ENCODE peak calls at places on chromosome 6, in ten cellular contexts. One of them, this sample, is unnamed.

GRCh38 chr6:166330612-166331011 is 11.7 kb downstream of the SFT2D1 start:
- DNase-seq in B cell: no peak
- DNase-seq in naive thymus-derived CD8-positive, alpha-beta T cell: no peak
- DNase-seq in NCI-H2029: no peak
- DNase-seq in tibial artery: no peak
- DNase-seq in 8988T: no peak
- DNase-seq in fibroblast of lung: peak; percentile 26
- DNase-seq in dorsolateral prefrontal cortex: peak; percentile 83
- DNase-seq in lower leg skin: peak; percentile 84
- DNase-seq in activated CD4-positive, CD25-positive, alpha-beta regulatory T cell treated with anti-CD3 and anti-CD28 coated beads, Interleukin-2, amount 50 U/mL, for 72 hours: no peak
- DNase-seq in this sample: no peak

GRCh38 chr6:346389-347030 is 45.0 kb upstream of the IRF4 start:
- DNase-seq in B cell: no peak
- DNase-seq in naive thymus-derived CD8-positive, alpha-beta T cell: no peak
- DNase-seq in NCI-H2029: no peak
- DNase-seq in tibial artery: no peak
- DNase-seq in 8988T: no peak
- DNase-seq in fibroblast of lung: peak; percentile 79
- DNase-seq in dorsolateral prefrontal cortex: no peak
- DNase-seq in lower leg skin: no peak
- DNase-seq in activated CD4-positive, CD25-positive, alpha-beta regulatory T cell treated with anti-CD3 and anti-CD28 coated beads, Interleukin-2, amount 50 U/mL, for 72 hours: no peak
- DNase-seq in this sample: no peak

GRCh38 chr6:143961868-143962643 is 46.0 kb downstream of the PLAGL1 start:
- DNase-seq in B cell: no peak
- DNase-seq in naive thymus-derived CD8-positive, alpha-beta T cell: no peak
- DNase-seq in NCI-H2029: no peak
- DNase-seq in tibial artery: no peak
- DNase-seq in 8988T: no peak
- DNase-seq in fibroblast of lung: no peak
- DNase-seq in dorsolateral prefrontal cortex: no peak
- DNase-seq in lower leg skin: no peak
- DNase-seq in activated CD4-positive, CD25-positive, alpha-beta regulatory T cell treated with anti-CD3 and anti-CD28 coated beads, Interleukin-2, amount 50 U/mL, for 72 hours: no peak
- DNase-seq in this sample: no peak

GRCh38 chr6:49025273-49026240 is 437.5 kb downstream of the MMUT start:
- DNase-seq in B cell: no peak
- DNase-seq in naive thymus-derived CD8-positive, alpha-beta T cell: no peak
- DNase-seq in NCI-H2029: no peak
- DNase-seq in tibial artery: no peak
- DNase-seq in 8988T: no peak
- DNase-seq in fibroblast of lung: no peak
- DNase-seq in dorsolateral prefrontal cortex: no peak
- DNase-seq in lower leg skin: peak; percentile 76
- DNase-seq in activated CD4-positive, CD25-positive, alpha-beta regulatory T cell treated with anti-CD3 and anti-CD28 coated beads, Interleukin-2, amount 50 U/mL, for 72 hours: no peak
- DNase-seq in this sample: no peak

GRCh38 chr6:28811873-28812272 is 111.9 kb downstream of the TRIM27 start:
- DNase-seq in B cell: no peak
- DNase-seq in naive thymus-derived CD8-positive, alpha-beta T cell: no peak
- DNase-seq in NCI-H2029: no peak
- DNase-seq in tibial artery: no peak
- DNase-seq in 8988T: peak; percentile 37
- DNase-seq in fibroblast of lung: peak; percentile 8
- DNase-seq in dorsolateral prefrontal cortex: no peak
- DNase-seq in lower leg skin: no peak
- DNase-seq in activated CD4-positive, CD25-positive, alpha-beta regulatory T cell treated with anti-CD3 and anti-CD28 coated beads, Interleukin-2, amount 50 U/mL, for 72 hours: no peak
- DNase-seq in this sample: no peak

GRCh38 chr6:100078509-100078908 is 84.5 kb upstream of the MCHR2 start:
- DNase-seq in B cell: no peak
- DNase-seq in naive thymus-derived CD8-positive, alpha-beta T cell: no peak
- DNase-seq in NCI-H2029: no peak
- DNase-seq in tibial artery: no peak
- DNase-seq in 8988T: no peak
- DNase-seq in fibroblast of lung: peak; percentile 46
- DNase-seq in dorsolateral prefrontal cortex: no peak
- DNase-seq in lower leg skin: no peak
- DNase-seq in activated CD4-positive, CD25-positive, alpha-beta regulatory T cell treated with anti-CD3 and anti-CD28 coated beads, Interleukin-2, amount 50 U/mL, for 72 hours: no peak
- DNase-seq in this sample: no peak

GRCh38 chr6:64224819-64225218 is 589.2 kb downstream of the PHF3 start:
- DNase-seq in B cell: no peak
- DNase-seq in naive thymus-derived CD8-positive, alpha-beta T cell: no peak
- DNase-seq in NCI-H2029: no peak
- DNase-seq in tibial artery: no peak
- DNase-seq in 8988T: no peak
- DNase-seq in fibroblast of lung: no peak
- DNase-seq in dorsolateral prefrontal cortex: no peak
- DNase-seq in lower leg skin: no peak
- DNase-seq in activated CD4-positive, CD25-positive, alpha-beta regulatory T cell treated with anti-CD3 and anti-CD28 coated beads, Interleukin-2, amount 50 U/mL, for 72 hours: no peak
- DNase-seq in this sample: no peak

GRCh38 chr6:40907198-40907701 is 131.8 kb downstream of the UNC5CL start:
- DNase-seq in B cell: no peak
- DNase-seq in naive thymus-derived CD8-positive, alpha-beta T cell: no peak
- DNase-seq in NCI-H2029: peak; percentile 93
- DNase-seq in tibial artery: no peak
- DNase-seq in 8988T: no peak
- DNase-seq in fibroblast of lung: peak; percentile 62
- DNase-seq in dorsolateral prefrontal cortex: no peak
- DNase-seq in lower leg skin: peak; percentile 84
- DNase-seq in activated CD4-positive, CD25-positive, alpha-beta regulatory T cell treated with anti-CD3 and anti-CD28 coated beads, Interleukin-2, amount 50 U/mL, for 72 hours: no peak
- DNase-seq in this sample: no peak

GRCh38 chr6:142184332-142184731 is 37.3 kb downstream of the VTA1 start:
- DNase-seq in B cell: no peak
- DNase-seq in naive thymus-derived CD8-positive, alpha-beta T cell: no peak
- DNase-seq in NCI-H2029: no peak
- DNase-seq in tibial artery: no peak
- DNase-seq in 8988T: no peak
- DNase-seq in fibroblast of lung: no peak
- DNase-seq in dorsolateral prefrontal cortex: no peak
- DNase-seq in lower leg skin: no peak
- DNase-seq in activated CD4-positive, CD25-positive, alpha-beta regulatory T cell treated with anti-CD3 and anti-CD28 coated beads, Interleukin-2, amount 50 U/mL, for 72 hours: no peak
- DNase-seq in this sample: no peak

GRCh38 chr6:111423960-111424846 is 58.8 kb downstream of the REV3L start:
- DNase-seq in B cell: no peak
- DNase-seq in naive thymus-derived CD8-positive, alpha-beta T cell: no peak
- DNase-seq in NCI-H2029: peak; percentile 81
- DNase-seq in tibial artery: no peak
- DNase-seq in 8988T: no peak
- DNase-seq in fibroblast of lung: peak; percentile 62
- DNase-seq in dorsolateral prefrontal cortex: peak; percentile 74
- DNase-seq in lower leg skin: no peak
- DNase-seq in activated CD4-positive, CD25-positive, alpha-beta regulatory T cell treated with anti-CD3 and anti-CD28 coated beads, Interleukin-2, amount 50 U/mL, for 72 hours: no peak
- DNase-seq in this sample: no peak

GRCh38 chr6:142943746-142944125 is 1.2 kb downstream of the HIVEP2 start:
- DNase-seq in B cell: peak; percentile 61
- DNase-seq in naive thymus-derived CD8-positive, alpha-beta T cell: peak; percentile 46
- DNase-seq in NCI-H2029: no peak
- DNase-seq in tibial artery: peak; percentile 21
- DNase-seq in 8988T: no peak
- DNase-seq in fibroblast of lung: peak; percentile 43
- DNase-seq in dorsolateral prefrontal cortex: no peak
- DNase-seq in lower leg skin: peak; percentile 88
- DNase-seq in activated CD4-positive, CD25-positive, alpha-beta regulatory T cell treated with anti-CD3 and anti-CD28 coated beads, Interleukin-2, amount 50 U/mL, for 72 hours: peak; percentile 50
- DNase-seq in this sample: no peak

GRCh38 chr6:41757931-41758640 is 10.9 kb upstream of the PGC start:
- DNase-seq in B cell: no peak
- DNase-seq in naive thymus-derived CD8-positive, alpha-beta T cell: no peak
- DNase-seq in NCI-H2029: no peak
- DNase-seq in tibial artery: no peak
- DNase-seq in 8988T: no peak
- DNase-seq in fibroblast of lung: peak; percentile 48
- DNase-seq in dorsolateral prefrontal cortex: no peak
- DNase-seq in lower leg skin: no peak
- DNase-seq in activated CD4-positive, CD25-positive, alpha-beta regulatory T cell treated with anti-CD3 and anti-CD28 coated beads, Interleukin-2, amount 50 U/mL, for 72 hours: no peak
- DNase-seq in this sample: no peak

GRCh38 chr6:113755449-113756289 is 101.5 kb upstream of the MARCKS start:
- DNase-seq in B cell: peak; percentile 50
- DNase-seq in naive thymus-derived CD8-positive, alpha-beta T cell: no peak
- DNase-seq in NCI-H2029: no peak
- DNase-seq in tibial artery: no peak
- DNase-seq in 8988T: no peak
- DNase-seq in fibroblast of lung: no peak
- DNase-seq in dorsolateral prefrontal cortex: no peak
- DNase-seq in lower leg skin: no peak
- DNase-seq in activated CD4-positive, CD25-positive, alpha-beta regulatory T cell treated with anti-CD3 and anti-CD28 coated beads, Interleukin-2, amount 50 U/mL, for 72 hours: no peak
- DNase-seq in this sample: no peak

GRCh38 chr6:46993846-46994245 is 48.3 kb downstream of the ADGRF1 start:
- DNase-seq in B cell: no peak
- DNase-seq in naive thymus-derived CD8-positive, alpha-beta T cell: no peak
- DNase-seq in NCI-H2029: no peak
- DNase-seq in tibial artery: no peak
- DNase-seq in 8988T: no peak
- DNase-seq in fibroblast of lung: peak; percentile 99
- DNase-seq in dorsolateral prefrontal cortex: no peak
- DNase-seq in lower leg skin: no peak
- DNase-seq in activated CD4-positive, CD25-positive, alpha-beta regulatory T cell treated with anti-CD3 and anti-CD28 coated beads, Interleukin-2, amount 50 U/mL, for 72 hours: no peak
- DNase-seq in this sample: no peak

This sample was measured in type B pancreatic cell.